ENCODE peak calls at places on chromosomes 4 and X, in five cellular contexts. U, K, O, J and D are unnamed samples.

GRCh38 chr4:48439988-48440387 is 43.2 kb upstream of the SLC10A4 start:
- DNase-seq in U (no peak), K (peak), O (no peak), J (peak), D (no peak)

GRCh38 chr4:111136438-111136837 is 513.6 kb upstream of the PITX2 start:
- DNase-seq in U (peak), K (peak), O (no peak), J (no peak), D (peak)

GRCh38 chr4:37223732-37224131 is 20.8 kb upstream of the NWD2 start:
- DNase-seq in U (no peak), K (no peak), O (no peak), J (no peak), D (no peak)

GRCh38 chr4:23369331-23369730 is 520.5 kb downstream of the PPARGC1A start:
- DNase-seq in U (no peak), K (no peak), O (no peak), J (peak), D (no peak)

GRCh38 chr4:100189820-100190642 is at the start of gene DDIT4L:
- DNase-seq in U (peak), K (peak), O (peak), J (peak), D (peak)

GRCh38 chr4:138347561-138347960 is 105.4 kb upstream of the SLC7A11 start:
- DNase-seq in U (no peak), K (no peak), O (no peak), J (no peak), D (no peak)

GRCh38 chrX:25275159-25275558 is 259.4 kb upstream of the ARX start:
- DNase-seq in U (no peak), K (no peak), O (no peak), J (no peak), D (no peak)

GRCh38 chr4:121270384-121270783 is 106.3 kb upstream of the TNIP3 start:
- DNase-seq in U (peak), K (no peak), O (no peak), J (no peak), D (no peak)

GRCh38 chr4:111943796-111944203 is 201.5 kb upstream of the FAM241A start:
- DNase-seq in U (peak), K (peak), O (peak), J (no peak), D (peak)

GRCh38 chrX:3712080-3712869 is 1.2 kb downstream of the PRKX start:
- DNase-seq in U (peak), K (peak), O (peak), J (peak), D (peak)

GRCh38 chr4:8355864-8356565 is 84.5 kb downstream of the ACOX3 start:
- DNase-seq in U (no peak), K (peak), O (no peak), J (no peak), D (peak)

GRCh38 chrX:132071260-132071659 is 48.2 kb downstream of the STK26 start:
- DNase-seq in U (peak), K (peak), O (no peak), J (no peak), D (peak)

GRCh38 chr4:175412161-175412560 is 399.9 kb downstream of the GPM6A start:
- DNase-seq in U (peak), K (peak), O (no peak), J (no peak), D (peak)

GRCh38 chr4:143251348-143251747 is 66.6 kb downstream of the USP38 start:
- DNase-seq in U (no peak), K (no peak), O (peak), J (no peak), D (no peak)

GRCh38 chr4:10151182-10151581 is 34.6 kb upstream of the WDR1 start:
- DNase-seq in U (no peak), K (no peak), O (no peak), J (no peak), D (no peak)

GRCh38 chrX:10507876-10508275 is 112.5 kb downstream of the MID1 start:
- DNase-seq in U (no peak), K (no peak), O (no peak), J (no peak), D (peak)

GRCh38 chr4:38904090-38904666 is 36.6 kb downstream of the FAM114A1 start:
- DNase-seq in U (no peak), K (no peak), O (peak), J (no peak), D (no peak)

GRCh38 chrX:49071877-49072711 is 1.7 kb downstream of the PRAF2 start:
- DNase-seq in U (peak), K (peak), O (peak), J (peak), D (peak)

GRCh38 chr4:11743236-11743635 is 314.5 kb upstream of the HS3ST1 start:
- DNase-seq in U (peak), K (no peak), O (no peak), J (no peak), D (no peak)

GRCh38 chrX:56764153-56764974 is 35.3 kb downstream of the NBDY start:
- DNase-seq in U (peak), K (peak), O (peak), J (peak), D (peak)

GRCh38 chr4:113540859-113541258 is 220.7 kb downstream of the CAMK2D start:
- DNase-seq in U (peak), K (peak), O (no peak), J (no peak), D (peak)

GRCh38 chrX:23465105-23465791 is 130.6 kb downstream of the PTCHD1 start:
- DNase-seq in U (no peak), K (no peak), O (no peak), J (no peak), D (no peak)

GRCh38 chr4:185396724-185397402 is at the start of gene ANKRD37:
- DNase-seq in U (peak), K (peak), O (peak), J (peak), D (peak)

GRCh38 chrX:40694833-40695232 is 40.5 kb downstream of the MED14 start:
- DNase-seq in U (peak), K (peak), O (no peak), J (no peak), D (no peak)

GRCh38 chrX:38041237-38041636 is 34.9 kb downstream of the SYTL5 start:
- DNase-seq in U (no peak), K (no peak), O (no peak), J (no peak), D (no peak)

GRCh38 chr4:40254961-40255721 is 58.3 kb downstream of the RHOH start:
- DNase-seq in U (peak), K (peak), O (no peak), J (no peak), D (peak)

GRCh38 chrX:114800719-114801118 is 216.7 kb downstream of the IL13RA2 start:
- DNase-seq in U (peak), K (peak), O (no peak), J (peak), D (peak)

GRCh38 chr4:168585168-168586091 is 88.6 kb downstream of the PALLD start:
- DNase-seq in U (peak), K (peak), O (peak), J (peak), D (peak)

GRCh38 chr4:1050486-1051213 is 39.2 kb downstream of the FGFRL1 start:
- DNase-seq in U (no peak), K (no peak), O (peak), J (peak), D (no peak)

GRCh38 chr4:1048781-1049590 is 37.6 kb downstream of the FGFRL1 start:
- DNase-seq in U (no peak), K (no peak), O (no peak), J (peak), D (no peak)

GRCh38 chr4:1047106-1047975 is 35.9 kb downstream of the FGFRL1 start:
- DNase-seq in U (no peak), K (peak), O (peak), J (no peak), D (no peak)

GRCh38 chr4:1049591-1049905 is 38.1 kb downstream of the FGFRL1 start:
- DNase-seq in U (no peak), K (no peak), O (peak), J (peak), D (no peak)

GRCh38 chr4:1047976-1048780 is 36.8 kb downstream of the FGFRL1 start:
- DNase-seq in U (no peak), K (no peak), O (peak), J (peak), D (no peak)
- H3K4me3 ChIP-seq in U (no peak), K (no peak), O (peak), J (peak), D (no peak)

GRCh38 chrX:70096052-70096451 is 33.8 kb downstream of the OTUD6A start:
- DNase-seq in U (peak), K (peak), O (no peak), J (no peak), D (no peak)
- TF ChIP-seq CTCF in U (peak), K (peak), O (no peak), J (no peak), D (peak)

DNA sequence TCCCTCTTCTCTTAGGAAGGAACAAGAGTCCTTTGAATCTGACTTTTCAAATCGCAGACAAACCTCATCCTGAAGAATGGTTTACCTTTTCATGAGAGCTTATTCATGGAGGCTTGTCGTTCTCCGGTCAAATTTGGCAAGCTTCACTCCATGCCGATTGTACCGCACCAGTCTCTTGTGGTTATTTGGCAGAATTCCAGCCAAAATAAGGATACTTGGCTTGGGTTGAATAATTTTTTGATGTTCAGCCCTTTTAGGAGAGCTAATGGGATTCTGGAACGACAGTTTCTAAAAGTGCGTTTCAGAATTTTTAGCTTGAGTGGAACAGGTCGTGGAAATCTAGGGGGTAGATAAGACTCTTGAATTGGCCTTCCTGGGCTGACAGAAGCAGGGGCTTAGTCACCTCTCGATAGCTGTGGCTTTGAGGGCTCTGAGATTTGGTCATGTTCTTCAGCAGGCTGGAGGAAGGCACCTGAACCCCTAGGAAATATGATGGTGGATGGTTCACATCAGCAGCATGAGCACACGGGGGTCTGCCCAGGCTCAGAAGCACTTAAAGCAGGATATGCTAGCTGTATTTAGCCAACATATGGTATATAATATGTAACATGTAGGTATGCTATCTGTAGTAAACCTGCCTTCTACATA is 1.5 kb downstream of the KLHL2 start:
- DNase-seq in U (peak), K (peak), O (no peak), J (no peak), D (peak)
- H3K4me3 ChIP-seq in U (peak), K (peak), O (peak), J (peak), D (peak)

DNA sequence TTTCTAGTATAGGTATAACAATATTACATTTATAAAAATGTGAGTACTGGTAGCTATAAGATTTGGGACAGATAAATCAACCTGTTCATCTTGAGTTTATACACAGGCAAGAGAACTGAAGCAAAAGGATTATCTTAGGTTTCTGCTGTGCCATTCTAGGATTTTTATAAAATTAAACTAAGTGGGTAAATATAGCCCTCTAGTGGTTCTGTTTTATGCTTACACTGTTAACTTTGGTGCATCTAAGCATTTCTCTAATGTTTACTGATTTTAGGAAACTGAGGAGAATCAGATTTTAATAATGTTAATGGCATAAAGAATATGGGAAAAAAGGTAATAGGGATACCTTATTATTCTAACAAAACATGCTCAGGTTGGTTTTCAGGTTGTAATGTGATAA is 1.1 kb upstream of the RRH start:
- DNase-seq in U (peak), K (peak), O (no peak), J (no peak), D (peak)
- TF ChIP-seq CTCF in U (peak), K (peak), O (peak), J (no peak), D (peak)

DNA sequence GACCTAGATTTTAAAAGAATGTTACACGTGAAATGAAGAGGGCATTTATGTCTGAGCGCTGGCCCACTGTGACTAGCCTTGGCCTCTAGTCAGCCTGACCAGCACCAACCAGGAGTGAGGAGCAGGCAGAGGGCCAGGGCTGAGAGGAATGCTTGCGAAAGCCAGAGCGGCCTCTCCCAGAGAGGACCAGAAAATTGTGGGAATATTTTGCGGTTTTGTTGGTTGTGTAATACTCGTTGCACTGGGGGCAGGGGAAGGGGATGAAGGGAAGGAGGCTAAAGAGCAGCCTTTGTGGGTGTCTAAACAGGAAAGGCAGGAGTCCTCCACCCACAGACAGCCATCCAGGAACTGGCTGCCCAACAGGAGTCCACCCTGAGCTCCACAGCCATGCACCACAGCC is 3.8 kb downstream of the GABRE start:
- DNase-seq in U (peak), K (peak), O (peak), J (peak), D (peak)
- H3K4me3 ChIP-seq in U (no peak), K (peak), O (no peak), J (no peak), D (no peak)

DNA sequence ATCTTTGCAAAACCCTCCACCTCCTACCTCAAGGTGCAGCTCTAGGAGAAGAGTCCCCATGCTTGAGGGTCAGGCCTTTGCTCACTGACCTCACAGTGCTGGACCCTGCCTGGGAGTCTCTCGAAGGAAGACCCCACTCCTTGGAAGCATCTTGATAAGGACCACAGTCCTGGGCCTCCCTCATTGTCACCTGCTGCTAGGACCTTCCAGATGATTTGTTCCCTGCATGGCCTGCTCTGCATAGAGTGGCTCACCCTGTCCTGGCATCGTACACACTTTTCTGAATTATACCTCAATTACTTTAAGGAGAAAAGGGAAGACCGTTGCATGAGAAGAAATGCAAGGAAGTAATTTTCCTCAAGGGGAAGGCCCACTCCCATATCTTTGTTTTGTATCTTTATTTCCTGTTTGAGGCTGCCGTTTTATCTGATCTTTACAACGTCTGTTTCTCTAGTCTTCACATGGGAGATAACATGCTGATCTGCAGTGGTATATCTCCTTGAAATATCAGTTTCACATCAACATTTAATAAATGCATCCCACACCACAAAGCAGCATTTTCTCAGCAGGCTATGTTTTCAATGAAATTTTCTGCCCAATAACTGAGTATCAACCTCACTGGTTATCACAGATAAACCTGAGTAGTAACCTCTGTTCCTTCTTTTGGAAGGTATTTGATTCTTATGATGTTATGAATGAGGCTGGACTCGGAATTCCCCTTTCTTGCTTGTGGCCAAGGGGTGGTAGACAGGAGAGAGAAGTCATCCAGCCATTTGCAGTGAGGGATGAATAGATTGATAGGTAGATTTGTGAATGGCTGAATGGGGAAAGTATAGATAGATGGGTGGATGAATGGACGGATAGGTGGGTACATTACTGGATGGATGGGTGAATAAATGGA is 15.0 kb upstream of the AKAP17A start:
- DNase-seq in U (no peak), K (no peak), O (no peak), J (no peak), D (no peak)
- TF ChIP-seq CTCF in U (no peak), K (no peak), O (no peak), J (no peak), D (no peak)

GRCh38 chrX:39513836-39514235 is 583.9 kb downstream of the BCOR start:
- DNase-seq in U (no peak), K (no peak), O (no peak), J (peak), D (no peak)
- H3K4me3 ChIP-seq in U (no peak), K (no peak), O (no peak), J (no peak), D (no peak)

GRCh38 chr4:154044118-154044517 is 255.2 kb upstream of the SFRP2 start:
- DNase-seq in U (peak), K (no peak), O (no peak), J (no peak), D (no peak)

GRCh38 chr4:154045086-154045485 is 256.2 kb upstream of the SFRP2 start:
- DNase-seq in U (peak), K (peak), O (no peak), J (no peak), D (no peak)

GRCh38 chr4:154049457-154050181 is 260.7 kb upstream of the SFRP2 start:
- DNase-seq in U (peak), K (peak), O (peak), J (peak), D (no peak)
- TF ChIP-seq CTCF in U (peak), K (peak), O (no peak), J (no peak), D (no peak)

GRCh38 chr4:122701061-122701460 is 31.4 kb upstream of the BBS12 start:
- DNase-seq in U (no peak), K (no peak), O (no peak), J (no peak), D (no peak)

GRCh38 chr4:122703868-122704267 is 28.6 kb upstream of the BBS12 start:
- DNase-seq in U (no peak), K (no peak), O (no peak), J (no peak), D (peak)

GRCh38 chr4:122702939-122703338 is 29.6 kb upstream of the BBS12 start:
- DNase-seq in U (no peak), K (no peak), O (peak), J (no peak), D (no peak)

GRCh38 chr4:122701965-122702364 is 30.5 kb upstream of the BBS12 start:
- DNase-seq in U (no peak), K (no peak), O (no peak), J (no peak), D (no peak)

GRCh38 chr4:122700178-122700725 is 32.3 kb upstream of the BBS12 start:
- DNase-seq in U (peak), K (peak), O (peak), J (peak), D (peak)
- H3K4me3 ChIP-seq in U (peak), K (no peak), O (no peak), J (no peak), D (no peak)

GRCh38 chr4:6783111-6783981 is 819 bp downstream of the KIAA0232 start:
- DNase-seq in U (peak), K (peak), O (peak), J (peak), D (peak)
- TF ChIP-seq CTCF in U (no peak), K (peak), O (peak), J (no peak), D (no peak)